ENCODE peak calls at places on chromosome 22, in five cellular contexts. P, J, W, X and C are unnamed samples.

GRCh38 chr22:50262460-50262911 is 1.0 kb upstream of the MAPK12 start:
- DNase-seq in P (no peak), J (no peak), W (no peak), X (no peak), C (no peak)

GRCh38 chr22:44309647-44310046 is 3.1 kb downstream of the SHISAL1 start:
- DNase-seq in P (no peak), J (no peak), W (no peak), X (no peak), C (no peak)

GRCh38 chr22:21073482-21073881 is 27.7 kb downstream of the LRRC74B start:
- DNase-seq in P (no peak), J (no peak), W (no peak), X (no peak), C (no peak)

GRCh38 chr22:44437493-44438015 is 60.5 kb downstream of the RTL6 start:
- DNase-seq in P (no peak), J (no peak), W (no peak), X (no peak), C (no peak)

GRCh38 chr22:48893288-48894063 is 934.2 kb downstream of the BRD1 start:
- DNase-seq in P (no peak), J (no peak), W (no peak), X (no peak), C (no peak)

GRCh38 chr22:24510694-24511625 is 15.8 kb downstream of the UPB1 start:
- DNase-seq in P (no peak), J (peak; percentile 63), W (no peak), X (no peak), C (no peak)

GRCh38 chr22:21590809-21591641 is 23.5 kb downstream of the UBE2L3 start:
- DNase-seq in P (no peak), J (no peak), W (no peak), X (no peak), C (no peak)

GRCh38 chr22:46022881-46023512 is 46.0 kb upstream of the WNT7B start:
- DNase-seq in P (no peak), J (no peak), W (no peak), X (no peak), C (no peak)

GRCh38 chr22:47333625-47334024 is 571.2 kb downstream of the TBC1D22A start:
- DNase-seq in P (no peak), J (no peak), W (no peak), X (no peak), C (peak; percentile 3)

GRCh38 chr22:37021710-37022482 is 2.4 kb downstream of the MPST start:
- DNase-seq in P (peak; percentile 86), J (peak; percentile 59), W (no peak), X (no peak), C (peak; percentile 70)

GRCh38 chr22:24133187-24133965 is 47.9 kb upstream of the SUSD2 start:
- DNase-seq in P (no peak), J (peak; percentile 50), W (no peak), X (no peak), C (no peak)

GRCh38 chr22:30948930-30949342 is 19.6 kb downstream of the MORC2 start:
- DNase-seq in P (no peak), J (no peak), W (no peak), X (no peak), C (no peak)

GRCh38 chr22:30947821-30948454 is 20.6 kb downstream of the MORC2 start:
- DNase-seq in P (peak; percentile 56), J (peak; percentile 56), W (peak; percentile 20), X (no peak), C (no peak)

GRCh38 chr22:30946354-30946753 is 22.2 kb downstream of the MORC2 start:
- DNase-seq in P (no peak), J (no peak), W (no peak), X (no peak), C (no peak)

GRCh38 chr22:30947163-30947820 is 21.3 kb downstream of the MORC2 start:
- DNase-seq in P (peak; percentile 90), J (no peak), W (peak; percentile 27), X (no peak), C (peak; percentile 48)

GRCh38 chr22:30949934-30950660 is 18.5 kb downstream of the MORC2 start:
- DNase-seq in P (no peak), J (no peak), W (no peak), X (no peak), C (no peak)
- TF ChIP-seq CTCF in P (no peak), J (no peak), W (no peak), X (no peak), C (no peak)

DNA sequence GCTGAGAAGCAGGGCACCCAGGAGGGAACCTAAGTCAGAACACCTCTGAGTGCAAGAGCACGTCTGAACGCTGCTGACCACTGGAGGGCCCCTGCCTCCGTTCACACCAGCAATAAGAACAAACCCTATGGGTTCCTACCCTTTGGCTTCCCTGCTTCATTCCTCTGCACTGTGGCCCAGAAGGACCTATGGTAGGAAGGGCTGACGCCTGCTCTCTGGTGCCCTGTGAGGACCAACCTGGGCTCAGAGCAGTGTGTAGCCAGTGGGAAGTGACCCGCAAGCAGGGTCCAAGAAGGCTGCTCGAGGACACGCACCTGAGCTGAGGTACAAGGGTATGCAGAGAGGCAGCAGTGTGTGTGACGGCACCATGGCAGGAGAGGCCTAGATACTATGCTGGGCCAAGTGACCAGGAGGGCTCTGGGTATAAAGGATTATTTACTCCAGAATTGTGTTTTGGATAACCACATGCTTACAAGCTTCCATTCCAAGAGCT is 68.8 kb upstream of the CLTCL1 start:
- DNase-seq in P (no peak), J (no peak), W (no peak), X (no peak), C (no peak)
- TF ChIP-seq CTCF in P (no peak), J (no peak), W (no peak), X (no peak), C (no peak)

GRCh38 chr22:22802346-22802970 is 85.2 kb upstream of the IGLL5 start:
- DNase-seq in P (peak; percentile 26), J (no peak), W (no peak), X (no peak), C (no peak)
- TF ChIP-seq CTCF in P (peak; percentile 52), J (peak; percentile 17), W (no peak), X (no peak), C (no peak)

GRCh38 chr22:31944700-31945477 is 554 bp downstream of the YWHAH start:
- DNase-seq in P (no peak), J (peak; percentile 52), W (peak; percentile 64), X (no peak), C (peak; percentile 76)
- TF ChIP-seq CTCF in P (no peak), J (no peak), W (no peak), X (no peak), C (no peak)

DNA sequence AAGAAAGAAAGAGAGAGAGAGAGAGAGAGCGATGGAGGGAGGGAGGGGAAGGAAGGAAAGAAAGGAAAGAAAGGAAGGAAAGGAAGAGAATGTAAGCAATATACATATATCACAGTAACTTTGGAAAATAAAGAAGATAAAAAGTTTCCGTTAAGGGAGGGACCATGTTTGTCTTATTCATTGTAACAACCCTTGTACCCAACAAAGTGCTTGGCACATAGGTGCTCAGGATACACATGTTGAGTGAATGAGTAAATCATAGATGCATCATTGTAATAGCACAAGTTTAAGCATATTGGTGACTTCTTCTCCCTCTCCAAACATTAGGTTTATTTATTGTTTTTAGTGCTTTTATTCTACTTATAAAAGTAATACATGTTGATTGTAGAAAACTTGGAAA is 39.7 kb upstream of the ZNRF3 start:
- DNase-seq in P (no peak), J (no peak), W (no peak), X (no peak), C (no peak)
- TF ChIP-seq CTCF in P (no peak), J (no peak), W (no peak), X (no peak), C (no peak)

DNA sequence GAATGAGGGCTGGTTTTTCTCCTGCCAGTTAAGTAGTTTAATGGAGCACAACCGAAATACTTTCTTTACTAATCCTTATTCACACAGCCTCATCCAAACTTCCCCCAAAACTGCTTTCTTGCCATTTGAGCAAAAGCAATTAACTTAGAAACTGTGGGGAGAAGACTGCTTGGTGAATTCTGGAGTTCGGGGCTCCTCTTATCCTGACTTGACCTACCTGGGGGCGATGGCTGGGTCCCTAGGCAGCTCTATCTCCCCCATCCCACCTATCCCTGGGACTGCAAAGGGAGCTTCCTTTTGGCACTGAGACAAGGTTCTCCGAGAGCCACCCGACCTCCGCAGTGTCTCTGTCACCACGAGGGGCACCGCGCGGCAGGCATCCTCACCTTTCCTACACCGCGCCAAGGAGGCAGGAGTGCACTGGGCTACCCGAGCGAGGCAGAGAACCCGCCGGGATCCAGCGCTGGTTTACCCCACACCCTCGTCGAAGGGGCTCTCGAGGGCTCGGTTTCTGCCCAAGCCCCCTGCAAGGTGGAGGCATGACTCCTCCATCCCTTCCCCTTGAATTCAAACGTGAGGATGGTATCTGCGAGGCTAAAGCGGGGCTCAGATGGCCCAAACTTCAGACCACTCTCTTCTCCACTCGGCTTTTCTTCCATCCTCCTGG is 731 bp downstream of the DESI1 start:
- DNase-seq in P (peak; percentile 68), J (peak; percentile 36), W (peak; percentile 20), X (peak; percentile 33), C (peak; percentile 66)
- TF ChIP-seq CTCF in P (no peak), J (peak; percentile 8), W (no peak), X (no peak), C (no peak)

GRCh38 chr22:38494939-38495338 is 11.2 kb downstream of the DDX17 start:
- DNase-seq in P (no peak), J (no peak), W (no peak), X (no peak), C (no peak)
- TF ChIP-seq CTCF in P (peak; percentile 10), J (no peak), W (no peak), X (no peak), C (no peak)

DNA sequence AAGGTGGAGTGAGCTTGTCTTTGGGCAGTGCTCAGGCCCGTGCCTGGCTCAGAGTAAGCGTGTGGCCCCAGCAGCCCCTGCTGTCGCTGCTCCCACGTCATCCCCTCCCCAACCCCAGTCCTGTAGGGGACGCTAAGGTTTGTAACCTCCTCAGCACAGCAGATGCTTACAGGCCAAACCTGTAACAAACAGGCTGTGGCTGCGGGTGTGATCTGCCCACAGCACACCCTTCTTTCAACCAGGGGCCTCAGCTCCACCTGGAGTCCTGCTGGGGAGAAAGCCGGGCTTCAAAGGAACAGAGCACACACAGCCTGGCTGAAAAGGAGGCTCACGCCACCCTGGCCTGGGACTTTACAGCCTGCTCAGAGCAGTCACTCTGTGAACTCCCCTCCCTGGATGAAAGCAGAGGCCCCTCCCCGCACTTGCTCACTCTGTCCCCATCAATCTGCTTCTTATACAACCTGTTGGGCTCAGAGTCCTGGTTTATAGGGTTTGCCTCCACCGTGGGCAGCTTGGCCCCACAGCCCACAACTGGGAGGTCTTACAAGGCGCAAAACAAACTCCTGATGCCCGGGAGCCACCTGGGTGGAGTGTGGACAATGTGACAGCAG is 54.3 kb downstream of the SCUBE1 start:
- DNase-seq in P (peak; percentile 30), J (no peak), W (no peak), X (no peak), C (no peak)
- TF ChIP-seq CTCF in P (no peak), J (no peak), W (no peak), X (no peak), C (no peak)